ENCODE peak calls at places on chromosomes 12 and 14, in seven cellular contexts. E, Q, Z, B, L, O and G are unnamed samples.

GRCh38 chr14:104979758-104980591 is 1.8 kb upstream of the AHNAK2 start:
- DNase-seq in Q (peak; percentile 42), E (peak; percentile 87), L (no peak), Z (peak; percentile 84), B (peak; percentile 78), O (peak; percentile 67), G (no peak)

GRCh38 chr12:8018666-8019581 is 13.6 kb upstream of the FOXJ2 start:
- DNase-seq in E (peak; percentile 34), O (peak; percentile 16), L (no peak), Q (no peak), Z (peak; percentile 25), B (peak; percentile 39), G (peak; percentile 53)

GRCh38 chr14:56809262-56810215 is 740 bp downstream of the OTX2 start:
- DNase-seq in Z (no peak), B (no peak), O (no peak), L (no peak), Q (no peak), E (no peak), G (no peak)

GRCh38 chr14:35336171-35337073 is 44.2 kb downstream of the PSMA6 start:
- DNase-seq in Z (peak; percentile 91), L (no peak), E (peak; percentile 57), B (peak; percentile 93), O (peak; percentile 47), Q (peak; percentile 95), G (no peak)

GRCh38 chr12:132561784-132562156 is 48.6 kb downstream of the LRCOL1 start:
- DNase-seq in O (no peak), Z (peak; percentile 62), B (no peak), Q (peak; percentile 25), E (peak; percentile 84), L (no peak), G (peak; percentile 76)

GRCh38 chr12:47265391-47265790 is 185.6 kb upstream of the AMIGO2 start:
- DNase-seq in O (no peak), B (no peak), L (no peak), Q (no peak), E (no peak), Z (no peak), G (no peak)

GRCh38 chr12:52686063-52686462 is 5.9 kb upstream of the KRT1 start:
- DNase-seq in B (no peak), Q (no peak), O (no peak), E (no peak), L (no peak), Z (no peak), G (no peak)

GRCh38 chr14:100535287-100536131 is 51.7 kb downstream of the BEGAIN start:
- DNase-seq in B (peak; percentile 11), O (no peak), L (no peak), Z (peak; percentile 5), Q (no peak), E (no peak), G (peak; percentile 8)

GRCh38 chr12:76571256-76571655 is 11.7 kb upstream of the OSBPL8 start:
- DNase-seq in B (no peak), O (peak; percentile 35), E (no peak), Q (no peak), Z (no peak), L (no peak), G (no peak)

GRCh38 chr12:105555556-105555973 is 225.1 kb downstream of the C12orf75 start:
- DNase-seq in E (peak; percentile 8), O (peak; percentile 48), Z (peak; percentile 41), L (no peak), Q (no peak), B (no peak), G (no peak)

GRCh38 chr12:75708829-75709228 is 197.4 kb upstream of the KRR1 start:
- DNase-seq in O (no peak), L (no peak), B (no peak), Q (no peak), Z (no peak), E (no peak), G (no peak)

GRCh38 chr14:77738559-77739250 is 22.3 kb downstream of the SNW1 start:
- DNase-seq in O (peak; percentile 80), Z (peak; percentile 38), L (no peak), B (no peak), Q (peak; percentile 51), E (no peak), G (no peak)

GRCh38 chr12:9673404-9674225 is 4.1 kb downstream of the CLEC2D start:
- DNase-seq in L (peak; percentile 75), E (peak; percentile 55), Z (peak; percentile 39), B (peak; percentile 42), O (peak; percentile 94), Q (peak; percentile 93), G (no peak)

GRCh38 chr12:105257321-105257728 is 21.4 kb upstream of the APPL2 start:
- DNase-seq in E (no peak), B (no peak), L (peak; percentile 87), Z (no peak), O (peak; percentile 97), Q (peak; percentile 62), G (no peak)

DNA sequence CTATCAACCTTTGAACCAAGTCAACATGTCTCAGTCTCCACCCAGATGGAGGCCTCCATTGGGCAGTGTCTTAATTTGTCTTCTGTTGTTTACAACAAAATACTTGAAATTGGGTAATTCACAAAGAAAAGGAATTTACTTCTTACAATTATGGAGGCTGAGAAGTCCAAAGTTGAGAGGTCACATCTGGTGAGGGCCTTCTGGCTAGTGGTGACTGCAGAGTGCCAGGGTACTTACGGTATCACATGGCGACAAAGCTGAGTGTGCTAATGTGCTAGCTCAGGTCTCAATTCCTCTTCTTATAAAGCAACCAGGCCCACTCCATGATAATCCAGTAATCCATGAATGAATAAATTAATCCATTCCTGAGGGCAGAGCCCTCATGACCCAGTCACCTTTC is 4.7 kb downstream of the NID2 start:
- DNase-seq in Q (peak; percentile 38), B (no peak), O (no peak), Z (no peak), L (no peak), E (no peak), G (no peak)
- TF ChIP-seq CTCF in Q (no peak), B (no peak), O (no peak), Z (no peak), L (no peak), E (no peak), G (no peak)

DNA sequence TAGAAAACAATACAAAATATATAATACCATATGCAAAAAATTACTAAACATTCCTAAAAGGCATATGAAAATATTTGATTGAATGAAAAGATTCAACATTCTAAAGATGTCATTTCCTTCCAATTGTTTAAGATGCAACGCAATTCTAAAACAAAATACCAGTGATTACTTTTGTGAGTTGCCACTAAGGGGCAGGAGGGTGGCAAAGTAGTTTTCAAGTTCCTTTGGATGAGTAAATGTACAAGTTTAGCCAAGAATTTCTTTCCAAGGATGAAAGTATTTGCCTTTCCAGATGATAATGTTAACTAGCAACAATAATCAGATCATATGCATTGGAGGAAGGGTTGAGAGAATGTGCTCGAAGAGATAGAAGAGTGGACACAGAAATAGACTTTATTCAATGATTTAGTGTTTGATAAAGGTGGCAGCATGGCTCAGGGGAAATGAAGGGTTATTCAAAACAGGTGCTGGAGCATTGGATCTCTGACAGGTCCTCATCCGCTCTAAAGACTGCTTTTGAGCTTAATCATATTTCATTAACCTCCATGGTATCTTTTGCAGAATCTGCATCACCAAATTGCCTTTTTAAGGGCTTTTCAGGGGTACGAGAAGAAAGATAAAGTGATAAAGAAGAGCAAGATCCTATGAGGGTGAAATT is 678.5 kb upstream of the TBX3 start:
- DNase-seq in L (no peak), B (no peak), Q (no peak), Z (no peak), E (no peak), O (peak; percentile 23), G (no peak)
- TF ChIP-seq CTCF in L (peak; percentile 59), B (no peak), Q (no peak), Z (no peak), E (no peak), O (peak; percentile 15), G (no peak)

GRCh38 chr14:88229428-88229827 is 93.6 kb downstream of the KCNK10 start:
- DNase-seq in Z (no peak), L (no peak), Q (no peak), O (no peak), B (no peak), E (no peak), G (no peak)
- TF ChIP-seq CTCF in Z (no peak), L (no peak), Q (no peak), O (no peak), B (no peak), E (no peak), G (no peak)

GRCh38 chr12:112807452-112807851 is 15.9 kb downstream of the RPH3A start:
- DNase-seq in Q (no peak), O (no peak), B (no peak), E (no peak), Z (no peak), L (no peak), G (no peak)

GRCh38 chr12:112801055-112801454 is 9.5 kb downstream of the RPH3A start:
- DNase-seq in Z (no peak), B (no peak), Q (no peak), O (no peak), E (no peak), L (no peak), G (no peak)

GRCh38 chr12:112806721-112807120 is 15.2 kb downstream of the RPH3A start:
- DNase-seq in O (no peak), E (no peak), B (no peak), Q (no peak), Z (no peak), L (no peak), G (no peak)

GRCh38 chr12:112800183-112800582 is 8.6 kb downstream of the RPH3A start:
- DNase-seq in E (no peak), Q (no peak), L (no peak), Z (no peak), O (no peak), B (no peak), G (no peak)

DNA sequence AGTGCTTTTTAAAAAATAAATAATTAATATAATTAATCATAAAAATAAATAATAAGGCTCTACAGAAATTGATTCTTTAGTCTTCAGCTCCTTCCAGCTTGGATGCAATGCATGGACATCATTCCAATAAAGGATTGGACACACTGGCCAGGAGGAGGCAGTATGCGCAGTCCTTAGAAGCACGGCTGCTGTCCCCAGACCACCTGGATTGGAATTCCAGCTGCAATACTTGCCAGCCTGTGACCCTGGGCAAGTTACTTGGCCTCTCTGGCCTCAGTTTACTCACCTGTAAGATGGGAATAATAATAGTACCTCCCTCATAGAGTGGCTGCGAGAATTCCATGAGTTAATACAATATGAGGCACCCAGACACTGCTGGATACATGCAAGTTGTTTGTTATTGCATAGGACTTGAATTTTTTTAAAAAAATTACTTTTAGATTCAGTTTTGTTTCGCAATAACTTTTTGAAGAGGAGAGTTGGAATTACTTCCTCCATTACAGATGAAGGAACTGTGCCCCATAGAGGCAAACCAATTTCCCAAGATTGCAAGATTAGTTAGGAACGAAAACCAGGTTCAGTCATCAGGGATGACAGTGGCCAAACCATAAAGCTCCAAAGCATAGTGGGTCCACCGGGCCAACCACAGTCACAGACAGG is 12.2 kb downstream of the RPH3A start:
- DNase-seq in Z (no peak), Q (no peak), L (no peak), O (no peak), E (no peak), B (no peak), G (no peak)
- TF ChIP-seq CTCF in Z (no peak), Q (peak; percentile 3), L (no peak), O (no peak), E (no peak), B (no peak), G (no peak)

GRCh38 chr12:14416658-14417057 is 51.2 kb downstream of the ATF7IP start:
- DNase-seq in O (peak; percentile 86), E (peak; percentile 38), L (peak; percentile 79), Q (peak; percentile 95), Z (peak; percentile 23), B (no peak), G (no peak)
- TF ChIP-seq CTCF in O (peak; percentile 56), E (no peak), L (peak; percentile 59), Q (peak; percentile 42), Z (peak; percentile 21), B (no peak), G (no peak)

GRCh38 chr12:54138219-54138618 is 50.6 kb downstream of the SMUG1 start:
- DNase-seq in Q (no peak), Z (no peak), E (no peak), L (no peak), B (no peak), O (no peak), G (no peak)
- TF ChIP-seq CTCF in Q (no peak), Z (no peak), E (no peak), L (no peak), B (no peak), O (no peak), G (peak; percentile 19)